ENCODE peak calls at places on chromosomes 7 and 10, in six cellular contexts. One of them, this sample, is unnamed.
A peak's percentile ranks its signal among the peaks of the same experiment; 100 is the strongest.

GRCh38 chr7:22419488-22419887 is 62.5 kb upstream of the RAPGEF5 start:
- DNase-seq in SW 1271: no peak
- DNase-seq in NCI-H1417: no peak
- DNase-seq in left ventricle myocardium superior: no peak
- DNase-seq in WTC11: no peak
- DNase-seq in ovary: no peak
- DNase-seq in this sample: no peak

GRCh38 chr10:24465899-24466615 is 257.1 kb downstream of the KIAA1217 start:
- DNase-seq in NCI-H1417: no peak
- DNase-seq in ovary: no peak
- DNase-seq in SW 1271: peak; percentile 24
- DNase-seq in WTC11: no peak
- DNase-seq in left ventricle myocardium superior: no peak
- DNase-seq in this sample: no peak

GRCh38 chr7:64876792-64877713 is 26.0 kb upstream of the ZNF273 start:
- DNase-seq in NCI-H1417: peak; percentile 95
- DNase-seq in SW 1271: peak; percentile 20
- DNase-seq in WTC11: peak; percentile 80
- DNase-seq in left ventricle myocardium superior: peak; percentile 83
- DNase-seq in ovary: no peak
- DNase-seq in this sample: no peak

GRCh38 chr7:79290841-79291497 is 162.5 kb downstream of the MAGI2 start:
- DNase-seq in ovary: no peak
- DNase-seq in WTC11: no peak
- DNase-seq in NCI-H1417: no peak
- DNase-seq in left ventricle myocardium superior: no peak
- DNase-seq in SW 1271: no peak
- DNase-seq in this sample: no peak

GRCh38 chr10:60441515-60441914 is 51.8 kb upstream of the ANK3 start:
- DNase-seq in WTC11: no peak
- DNase-seq in left ventricle myocardium superior: no peak
- DNase-seq in ovary: no peak
- DNase-seq in NCI-H1417: peak; percentile 6
- DNase-seq in SW 1271: peak; percentile 33
- DNase-seq in this sample: no peak

GRCh38 chr10:133401981-133402725 is 8.2 kb downstream of the MTG1 start:
- DNase-seq in left ventricle myocardium superior: no peak
- DNase-seq in SW 1271: no peak
- DNase-seq in NCI-H1417: no peak
- DNase-seq in WTC11: no peak
- DNase-seq in ovary: peak; percentile 10
- DNase-seq in this sample: no peak

GRCh38 chr7:41010418-41010817 is 692.5 kb downstream of the INHBA start:
- DNase-seq in NCI-H1417: no peak
- DNase-seq in SW 1271: no peak
- DNase-seq in WTC11: no peak
- DNase-seq in ovary: no peak
- DNase-seq in left ventricle myocardium superior: no peak
- DNase-seq in this sample: no peak

GRCh38 chr7:101814996-101815825 is 2.2 kb upstream of the CUX1 start:
- DNase-seq in NCI-H1417: peak; percentile 77
- DNase-seq in ovary: peak; percentile 80
- DNase-seq in WTC11: peak; percentile 64
- DNase-seq in left ventricle myocardium superior: peak; percentile 73
- DNase-seq in SW 1271: peak; percentile 44
- DNase-seq in this sample: peak; percentile 74

GRCh38 chr10:62732841-62733653 is 71.5 kb upstream of the ADO start:
- DNase-seq in left ventricle myocardium superior: no peak
- DNase-seq in ovary: no peak
- DNase-seq in NCI-H1417: no peak
- DNase-seq in WTC11: no peak
- DNase-seq in SW 1271: no peak
- DNase-seq in this sample: no peak

GRCh38 chr10:63323930-63324854 is 141.6 kb downstream of the JMJD1C start:
- DNase-seq in NCI-H1417: no peak
- DNase-seq in left ventricle myocardium superior: no peak
- DNase-seq in WTC11: no peak
- DNase-seq in ovary: no peak
- DNase-seq in SW 1271: no peak
- DNase-seq in this sample: no peak

GRCh38 chr10:126496771-126497545 is 108.7 kb upstream of the ADAM12 start:
- DNase-seq in NCI-H1417: no peak
- DNase-seq in ovary: no peak
- DNase-seq in WTC11: no peak
- DNase-seq in SW 1271: no peak
- DNase-seq in left ventricle myocardium superior: no peak
- DNase-seq in this sample: no peak

GRCh38 chr7:74026406-74027123 is 1.4 kb upstream of the ELN start:
- DNase-seq in ovary: peak; percentile 90
- DNase-seq in NCI-H1417: peak; percentile 44
- DNase-seq in WTC11: peak; percentile 90
- DNase-seq in SW 1271: peak; percentile 32
- DNase-seq in left ventricle myocardium superior: peak; percentile 90
- DNase-seq in this sample: peak; percentile 91

GRCh38 chr10:130221456-130222375 is 85.5 kb downstream of the GLRX3 start:
- DNase-seq in NCI-H1417: no peak
- DNase-seq in left ventricle myocardium superior: no peak
- DNase-seq in WTC11: no peak
- DNase-seq in SW 1271: no peak
- DNase-seq in ovary: no peak
- DNase-seq in this sample: no peak

GRCh38 chr7:36021917-36022550 is 131.0 kb upstream of the EEPD1 start:
- DNase-seq in SW 1271: no peak
- DNase-seq in ovary: peak; percentile 59
- DNase-seq in left ventricle myocardium superior: no peak
- DNase-seq in WTC11: no peak
- DNase-seq in NCI-H1417: no peak
- DNase-seq in this sample: no peak

GRCh38 chr7:142349670-142350405 is 92.0 kb upstream of the PRSS58 start:
- DNase-seq in left ventricle myocardium superior: no peak
- DNase-seq in SW 1271: no peak
- DNase-seq in ovary: no peak
- DNase-seq in WTC11: no peak
- DNase-seq in NCI-H1417: peak; percentile 29
- DNase-seq in this sample: no peak

GRCh38 chr10:100045592-100045991 is 35.8 kb upstream of the DNMBP start:
- DNase-seq in left ventricle myocardium superior: no peak
- DNase-seq in WTC11: no peak
- DNase-seq in ovary: no peak
- DNase-seq in NCI-H1417: no peak
- DNase-seq in SW 1271: no peak
- DNase-seq in this sample: no peak

GRCh38 chr7:148445260-148446044 is 145.1 kb upstream of the C7orf33 start:
- DNase-seq in left ventricle myocardium superior: no peak
- DNase-seq in ovary: no peak
- DNase-seq in SW 1271: no peak
- DNase-seq in NCI-H1417: no peak
- DNase-seq in WTC11: no peak
- DNase-seq in this sample: no peak

GRCh38 chr7:1087952-1088920 is at the start of gene GPER1:
- DNase-seq in ovary: peak; percentile 65
- DNase-seq in left ventricle myocardium superior: peak; percentile 74
- DNase-seq in SW 1271: no peak
- DNase-seq in WTC11: peak; percentile 26
- DNase-seq in NCI-H1417: no peak
- DNase-seq in this sample: peak; percentile 58

GRCh38 chr7:55255501-55256445 is 109.4 kb upstream of the LANCL2 start:
- DNase-seq in left ventricle myocardium superior: peak; percentile 91
- DNase-seq in NCI-H1417: peak; percentile 85
- DNase-seq in WTC11: peak; percentile 81
- DNase-seq in ovary: peak; percentile 90
- DNase-seq in SW 1271: peak; percentile 69
- DNase-seq in this sample: peak; percentile 75

GRCh38 chr10:89414146-89414878 is at the start of gene IFIT5:
- DNase-seq in left ventricle myocardium superior: peak; percentile 88
- DNase-seq in ovary: peak; percentile 82
- DNase-seq in NCI-H1417: peak; percentile 78
- DNase-seq in SW 1271: peak; percentile 77
- DNase-seq in WTC11: peak; percentile 72
- DNase-seq in this sample: peak; percentile 71

GRCh38 chr7:157397751-157398691 is 61.2 kb downstream of the DNAJB6 start:
- DNase-seq in left ventricle myocardium superior: peak; percentile 77
- DNase-seq in ovary: peak; percentile 46
- DNase-seq in SW 1271: peak; percentile 17
- DNase-seq in NCI-H1417: peak; percentile 57
- DNase-seq in WTC11: peak; percentile 62
- DNase-seq in this sample: no peak

GRCh38 chr10:79445217-79445707 is at the start of gene ZCCHC24:
- DNase-seq in ovary: no peak
- DNase-seq in SW 1271: peak; percentile 22
- DNase-seq in NCI-H1417: peak; percentile 38
- DNase-seq in left ventricle myocardium superior: peak; percentile 77
- DNase-seq in WTC11: peak; percentile 65
- DNase-seq in this sample: peak; percentile 74

GRCh38 chr10:105742184-105742583 is 1101.1 kb downstream of the SORCS3 start:
- DNase-seq in ovary: no peak
- DNase-seq in SW 1271: no peak
- DNase-seq in NCI-H1417: no peak
- DNase-seq in WTC11: no peak
- DNase-seq in left ventricle myocardium superior: peak; percentile 28
- DNase-seq in this sample: peak; percentile 39

GRCh38 chr7:94511763-94512162 is 2.2 kb downstream of the CASD1 start:
- DNase-seq in WTC11: no peak
- DNase-seq in ovary: no peak
- DNase-seq in SW 1271: no peak
- DNase-seq in left ventricle myocardium superior: no peak
- DNase-seq in NCI-H1417: peak; percentile 71
- DNase-seq in this sample: no peak

GRCh38 chr7:31114593-31115343 is 62.7 kb downstream of the ADCYAP1R1 start:
- DNase-seq in NCI-H1417: no peak
- DNase-seq in left ventricle myocardium superior: no peak
- DNase-seq in ovary: no peak
- DNase-seq in SW 1271: no peak
- DNase-seq in WTC11: peak; percentile 46
- DNase-seq in this sample: no peak

GRCh38 chr10:121976607-121977006 is 1.6 kb upstream of the NSMCE4A start:
- DNase-seq in SW 1271: no peak
- DNase-seq in left ventricle myocardium superior: no peak
- DNase-seq in NCI-H1417: no peak
- DNase-seq in WTC11: no peak
- DNase-seq in ovary: no peak
- DNase-seq in this sample: no peak

GRCh38 chr10:80519936-80520650 is 17.6 kb upstream of the SH2D4B start:
- DNase-seq in NCI-H1417: no peak
- DNase-seq in WTC11: no peak
- DNase-seq in left ventricle myocardium superior: no peak
- DNase-seq in SW 1271: no peak
- DNase-seq in ovary: no peak
- DNase-seq in this sample: no peak

GRCh38 chr10:119489572-119490326 is 52.8 kb downstream of the RGS10 start:
- DNase-seq in WTC11: peak; percentile 91
- DNase-seq in ovary: peak; percentile 74
- DNase-seq in left ventricle myocardium superior: peak; percentile 65
- DNase-seq in SW 1271: peak; percentile 5
- DNase-seq in NCI-H1417: peak; percentile 24
- DNase-seq in this sample: no peak

GRCh38 chr7:44145419-44145968 is 4.4 kb upstream of the MYL7 start:
- DNase-seq in NCI-H1417: no peak
- DNase-seq in SW 1271: no peak
- DNase-seq in ovary: peak; percentile 51
- DNase-seq in WTC11: peak; percentile 65
- DNase-seq in left ventricle myocardium superior: no peak
- DNase-seq in this sample: no peak

GRCh38 chr10:96919785-96920425 is 87.8 kb downstream of the LCOR start:
- DNase-seq in NCI-H1417: no peak
- DNase-seq in ovary: no peak
- DNase-seq in WTC11: no peak
- DNase-seq in SW 1271: no peak
- DNase-seq in left ventricle myocardium superior: no peak
- DNase-seq in this sample: no peak

GRCh38 chr10:98272690-98273453 is 4.9 kb upstream of the LOXL4 start:
- DNase-seq in WTC11: peak; percentile 33
- DNase-seq in left ventricle myocardium superior: no peak
- DNase-seq in SW 1271: no peak
- DNase-seq in ovary: no peak
- DNase-seq in NCI-H1417: no peak
- DNase-seq in this sample: no peak

GRCh38 chr7:40749877-40750276 is 615.1 kb downstream of the SUGCT start:
- DNase-seq in left ventricle myocardium superior: no peak
- DNase-seq in WTC11: no peak
- DNase-seq in SW 1271: no peak
- DNase-seq in NCI-H1417: no peak
- DNase-seq in ovary: no peak
- DNase-seq in this sample: no peak

GRCh38 chr10:22997102-22997501 is 69.2 kb downstream of the ARMC3 start:
- DNase-seq in SW 1271: no peak
- DNase-seq in left ventricle myocardium superior: no peak
- DNase-seq in ovary: no peak
- DNase-seq in WTC11: peak; percentile 41
- DNase-seq in NCI-H1417: peak; percentile 3
- DNase-seq in this sample: no peak

GRCh38 chr7:129100827-129101166 is 43.7 kb upstream of the TSPAN33 start:
- DNase-seq in NCI-H1417: no peak
- DNase-seq in ovary: no peak
- DNase-seq in WTC11: no peak
- DNase-seq in left ventricle myocardium superior: no peak
- DNase-seq in SW 1271: no peak
- DNase-seq in this sample: no peak